ENCODE peak calls at places on chromosomes 6 and 20, in four cellular contexts. X, R, C and V are unnamed samples.

GRCh38 chr6:122578961-122579360 is 31.2 kb upstream of the PKIB start:
- DNase-seq in C (no peak), R (no peak), X (no peak), V (no peak)

GRCh38 chr6:75333811-75334210 is 49.2 kb upstream of the TMEM30A start:
- DNase-seq in R (no peak), X (no peak), C (no peak), V (no peak)

GRCh38 chr20:36541227-36542018 is at the start of gene MYL9:
- DNase-seq in R (peak), C (peak), X (peak), V (peak)

GRCh38 chr6:107660839-107661238 is 163.3 kb downstream of the SCML4 start:
- DNase-seq in C (no peak), X (no peak), R (no peak), V (no peak)

GRCh38 chr20:34624628-34625027 is 52.3 kb downstream of the PIGU start:
- DNase-seq in R (no peak), X (no peak), C (no peak), V (no peak)

GRCh38 chr6:99933129-99933528 is 60.9 kb downstream of the MCHR2 start:
- DNase-seq in R (peak), C (peak), X (peak), V (peak)

GRCh38 chr6:52423971-52424381 is 3.8 kb downstream of the EFHC1 start:
- DNase-seq in C (peak), X (peak), R (peak), V (peak)

GRCh38 chr6:165653196-165653595 is 9.8 kb downstream of the PDE10A start:
- DNase-seq in C (peak), R (peak), X (no peak), V (no peak)

GRCh38 chr6:57173056-57173885 is 1.1 kb downstream of the BAG2 start:
- DNase-seq in R (peak), X (peak), C (peak), V (peak)

GRCh38 chr20:36744764-36745191 is 1.1 kb downstream of the NDRG3 start:
- DNase-seq in C (peak), R (peak), X (peak), V (peak)

GRCh38 chr20:701401-702129 is 26.0 kb upstream of the SCRT2 start:
- DNase-seq in R (no peak), X (no peak), C (no peak), V (no peak)

GRCh38 chr6:116842374-116842947 is 13.6 kb upstream of the GPRC6A start:
- DNase-seq in R (no peak), X (no peak), C (no peak), V (no peak)

DNA sequence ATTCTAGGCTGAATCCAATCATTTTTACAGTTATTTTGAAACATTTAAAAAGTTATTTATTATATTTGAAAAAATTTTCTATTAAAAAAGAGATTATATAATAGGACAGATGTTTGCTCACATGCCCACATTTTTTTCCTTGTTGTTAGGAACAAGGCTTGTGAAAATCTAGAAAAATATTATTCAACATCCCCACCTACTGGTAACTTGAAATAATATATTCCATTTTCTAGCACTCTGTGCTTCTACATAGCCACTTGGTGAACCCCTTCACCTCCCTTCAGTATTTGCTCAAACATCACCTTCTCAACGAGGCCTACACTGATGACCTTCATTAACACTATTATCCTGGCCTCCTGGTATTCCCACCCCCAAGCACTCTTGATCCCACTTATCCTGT is 18.4 kb upstream of the GPRC6A start:
- DNase-seq in X (peak), C (peak), R (peak), V (peak)
- TF ChIP-seq CTCF in X (peak), C (peak), R (peak), V (peak)

GRCh38 chr6:35298625-35299140 is 1.1 kb downstream of the DEF6 start:
- DNase-seq in C (no peak), R (no peak), X (no peak), V (no peak)
- H3K4me3 ChIP-seq in C (no peak), R (no peak), X (no peak), V (no peak)

GRCh38 chr20:46433051-46433450 is 26.6 kb upstream of the ELMO2 start:
- DNase-seq in R (no peak), X (no peak), C (no peak), V (no peak)

GRCh38 chr20:46434597-46434996 is 28.2 kb upstream of the ELMO2 start:
- DNase-seq in X (no peak), C (no peak), R (no peak), V (no peak)

GRCh38 chr20:46435146-46435545 is 28.7 kb upstream of the ELMO2 start:
- DNase-seq in R (no peak), C (no peak), X (no peak), V (no peak)

GRCh38 chr20:46439837-46440236 is 33.4 kb upstream of the ELMO2 start:
- DNase-seq in X (no peak), R (no peak), C (no peak), V (no peak)

DNA sequence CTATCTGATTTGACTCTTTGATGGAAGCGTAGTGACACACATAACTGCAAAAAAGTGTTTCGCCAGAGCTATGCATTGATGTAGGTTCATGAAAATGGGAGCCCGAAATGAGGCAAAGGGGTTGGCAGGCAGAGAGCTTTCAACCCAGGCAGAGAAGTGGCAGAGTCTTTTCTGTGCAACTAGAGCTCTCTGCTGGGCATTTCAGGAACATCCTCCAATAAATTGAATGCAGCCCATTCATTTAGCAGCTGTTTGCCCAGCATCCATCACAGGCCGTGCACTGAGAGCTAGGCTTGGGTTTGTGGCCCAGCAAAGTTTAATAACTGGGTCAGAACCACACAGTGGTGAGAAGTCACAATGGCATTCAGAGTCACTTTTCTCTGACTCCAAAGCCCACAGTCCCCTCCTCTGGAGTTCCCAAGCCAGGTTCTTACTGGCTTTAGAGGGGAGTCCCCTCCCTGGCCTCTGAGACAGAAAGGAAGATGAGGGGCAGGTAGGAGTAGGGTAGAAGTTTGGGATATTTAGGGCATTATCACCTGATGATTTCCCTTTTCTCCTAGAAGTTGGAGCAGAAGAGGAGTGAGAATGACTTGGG is 31.8 kb upstream of the ELMO2 start:
- DNase-seq in R (peak), X (peak), C (peak), V (peak)
- TF ChIP-seq CTCF in R (peak), X (peak), C (peak), V (peak)

GRCh38 chr6:139133272-139133671 is 1.6 kb upstream of the HECA start:
- DNase-seq in R (no peak), C (peak), X (no peak), V (no peak)
- H3K4me3 ChIP-seq in R (no peak), C (no peak), X (peak), V (no peak)

GRCh38 chr6:41451039-41451438 is 95.1 kb upstream of the FOXP4 start:
- DNase-seq in R (no peak), X (no peak), C (no peak), V (no peak)
- TF ChIP-seq CTCF in R (peak), X (no peak), C (peak), V (peak)

DNA sequence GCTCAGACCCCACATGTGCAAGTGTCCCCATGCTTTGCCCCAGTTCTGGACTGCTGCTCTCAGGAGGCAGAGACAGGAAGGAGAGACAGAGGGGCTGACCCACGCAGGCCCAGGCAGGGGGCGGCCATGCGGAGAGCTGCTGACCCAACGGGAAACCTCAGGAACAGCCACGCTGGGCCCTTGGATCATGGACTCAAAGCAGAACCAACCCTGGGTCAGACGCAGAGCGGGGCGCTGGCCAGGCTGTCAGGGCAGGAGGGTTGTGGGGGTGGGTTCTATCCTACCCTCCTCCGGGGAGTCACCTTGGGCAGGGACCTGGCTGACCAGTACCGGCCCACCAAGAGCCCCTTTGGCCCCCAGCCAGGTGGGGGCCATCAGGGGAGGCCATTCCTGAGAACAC is 2.0 kb downstream of the KCNQ2 start:
- DNase-seq in C (no peak), X (no peak), R (no peak), V (no peak)
- H3K4me3 ChIP-seq in C (no peak), X (no peak), R (no peak), V (no peak)

DNA sequence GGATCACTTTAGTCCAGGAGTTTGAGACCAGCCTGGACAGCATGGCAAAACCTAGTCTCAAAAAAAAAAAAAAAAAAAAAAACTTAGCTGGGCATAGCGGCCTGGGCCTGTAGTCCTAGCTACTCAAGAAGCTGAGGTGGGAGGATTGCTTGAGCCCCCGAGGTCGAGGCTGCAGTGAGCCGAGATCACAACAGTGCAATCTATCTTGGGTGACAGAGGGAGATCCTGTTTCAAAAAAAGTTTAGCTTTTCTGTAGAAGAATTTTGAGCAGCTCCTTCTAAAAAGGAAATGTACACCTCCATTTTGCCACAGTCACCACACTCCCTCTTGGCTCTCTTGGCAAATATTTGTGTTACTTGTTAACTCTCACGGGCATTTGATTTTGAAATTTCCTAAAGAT is 505.8 kb downstream of the DOK5 start:
- DNase-seq in X (no peak), C (no peak), R (no peak), V (no peak)
- TF ChIP-seq CTCF in X (no peak), C (no peak), R (no peak), V (no peak)